ENCODE peak calls at places on chromosomes 4 and X, in seven cellular contexts. One of them, this sample, is unnamed.

GRCh38 chr4:182600093-182600492 is 317.1 kb downstream of the DCTD start:
- DNase-seq in suprapubic skin: no peak
- DNase-seq in body of pancreas: no peak
- DNase-seq in SK-N-SH: peak; percentile 68
- DNase-seq in GM23248: no peak
- DNase-seq in right lobe of liver: no peak
- DNase-seq in cardiac fibroblast: no peak
- DNase-seq in this sample: no peak

GRCh38 chr4:100189820-100190642 is at the start of gene DDIT4L:
- DNase-seq in suprapubic skin: peak; percentile 86
- DNase-seq in body of pancreas: peak; percentile 63
- DNase-seq in SK-N-SH: peak; percentile 72
- DNase-seq in GM23248: peak; percentile 74
- DNase-seq in right lobe of liver: peak; percentile 53
- DNase-seq in cardiac fibroblast: peak; percentile 54
- DNase-seq in this sample: no peak

GRCh38 chr4:123783091-123783765 is 386.6 kb downstream of the SPRY1 start:
- DNase-seq in suprapubic skin: no peak
- DNase-seq in body of pancreas: no peak
- DNase-seq in SK-N-SH: no peak
- DNase-seq in GM23248: peak; percentile 64
- DNase-seq in right lobe of liver: no peak
- DNase-seq in cardiac fibroblast: peak; percentile 49
- DNase-seq in this sample: no peak

GRCh38 chrX:24100713-24101112 is 46.0 kb downstream of the EIF2S3 start:
- DNase-seq in suprapubic skin: no peak
- DNase-seq in body of pancreas: no peak
- DNase-seq in SK-N-SH: no peak
- DNase-seq in GM23248: peak; percentile 60
- DNase-seq in right lobe of liver: no peak
- DNase-seq in cardiac fibroblast: peak; percentile 30
- DNase-seq in this sample: no peak

GRCh38 chr4:128220286-128221235 is 67.1 kb downstream of the PGRMC2 start:
- DNase-seq in suprapubic skin: no peak
- DNase-seq in body of pancreas: no peak
- DNase-seq in SK-N-SH: peak; percentile 36
- DNase-seq in GM23248: peak; percentile 77
- DNase-seq in right lobe of liver: no peak
- DNase-seq in cardiac fibroblast: peak; percentile 68
- DNase-seq in this sample: peak; percentile 19

GRCh38 chr4:153471691-153472080 is 5.5 kb downstream of the TMEM131L start:
- DNase-seq in suprapubic skin: no peak
- DNase-seq in body of pancreas: peak; percentile 30
- DNase-seq in SK-N-SH: no peak
- DNase-seq in GM23248: no peak
- DNase-seq in right lobe of liver: no peak
- DNase-seq in cardiac fibroblast: no peak
- DNase-seq in this sample: no peak

GRCh38 chrX:107773206-107773605 is 2.4 kb downstream of the TSC22D3 start:
- DNase-seq in suprapubic skin: no peak
- DNase-seq in body of pancreas: peak; percentile 51
- DNase-seq in SK-N-SH: no peak
- DNase-seq in GM23248: no peak
- DNase-seq in right lobe of liver: no peak
- DNase-seq in cardiac fibroblast: no peak
- DNase-seq in this sample: no peak

GRCh38 chr4:122762520-122762919 is 30.0 kb downstream of the BBS12 start:
- DNase-seq in suprapubic skin: no peak
- DNase-seq in body of pancreas: no peak
- DNase-seq in SK-N-SH: no peak
- DNase-seq in GM23248: no peak
- DNase-seq in right lobe of liver: no peak
- DNase-seq in cardiac fibroblast: no peak
- DNase-seq in this sample: no peak

GRCh38 chr4:81982846-81983540 is 390.8 kb downstream of the HNRNPD start:
- DNase-seq in suprapubic skin: no peak
- DNase-seq in body of pancreas: no peak
- DNase-seq in SK-N-SH: no peak
- DNase-seq in GM23248: no peak
- DNase-seq in right lobe of liver: no peak
- DNase-seq in cardiac fibroblast: no peak
- DNase-seq in this sample: no peak

GRCh38 chr4:180057198-180057821 is 2185.9 kb upstream of the TENM3 start:
- DNase-seq in suprapubic skin: no peak
- DNase-seq in body of pancreas: peak; percentile 9
- DNase-seq in SK-N-SH: peak; percentile 18
- DNase-seq in GM23248: peak; percentile 1
- DNase-seq in right lobe of liver: no peak
- DNase-seq in cardiac fibroblast: no peak
- DNase-seq in this sample: no peak

GRCh38 chr4:42396361-42397255 is 680 bp upstream of the SHISA3 start:
- DNase-seq in suprapubic skin: no peak
- DNase-seq in body of pancreas: no peak
- DNase-seq in SK-N-SH: no peak
- DNase-seq in GM23248: peak; percentile 10
- DNase-seq in right lobe of liver: no peak
- DNase-seq in cardiac fibroblast: no peak
- DNase-seq in this sample: no peak

GRCh38 chr4:28463184-28463690 is 1602.6 kb downstream of the STIM2 start:
- DNase-seq in suprapubic skin: no peak
- DNase-seq in body of pancreas: no peak
- DNase-seq in SK-N-SH: no peak
- DNase-seq in GM23248: no peak
- DNase-seq in right lobe of liver: no peak
- DNase-seq in cardiac fibroblast: peak; percentile 4
- DNase-seq in this sample: no peak

GRCh38 chrX:30530591-30530990 is 47.0 kb downstream of the TASL start:
- DNase-seq in suprapubic skin: no peak
- DNase-seq in body of pancreas: no peak
- DNase-seq in SK-N-SH: no peak
- DNase-seq in GM23248: peak; percentile 76
- DNase-seq in right lobe of liver: no peak
- DNase-seq in cardiac fibroblast: peak; percentile 29
- DNase-seq in this sample: no peak

GRCh38 chr4:174933083-174933482 is 14.9 kb downstream of the ADAM29 start:
- DNase-seq in suprapubic skin: no peak
- DNase-seq in body of pancreas: no peak
- DNase-seq in SK-N-SH: no peak
- DNase-seq in GM23248: no peak
- DNase-seq in right lobe of liver: no peak
- DNase-seq in cardiac fibroblast: no peak
- DNase-seq in this sample: no peak

GRCh38 chrX:65451663-65452062 is 82.9 kb downstream of the LAS1L start:
- DNase-seq in suprapubic skin: no peak
- DNase-seq in body of pancreas: peak; percentile 19
- DNase-seq in SK-N-SH: peak; percentile 9
- DNase-seq in GM23248: peak; percentile 50
- DNase-seq in right lobe of liver: no peak
- DNase-seq in cardiac fibroblast: peak; percentile 18
- DNase-seq in this sample: no peak

GRCh38 chr4:82515705-82516104 is 46.1 kb downstream of the TMEM150C start:
- DNase-seq in suprapubic skin: no peak
- DNase-seq in body of pancreas: peak; percentile 58
- DNase-seq in SK-N-SH: no peak
- DNase-seq in GM23248: peak; percentile 78
- DNase-seq in right lobe of liver: peak; percentile 74
- DNase-seq in cardiac fibroblast: peak; percentile 95
- DNase-seq in this sample: peak; percentile 51

GRCh38 chr4:14513471-14513870 is 488.8 kb upstream of the CPEB2 start:
- DNase-seq in suprapubic skin: no peak
- DNase-seq in body of pancreas: no peak
- DNase-seq in SK-N-SH: no peak
- DNase-seq in GM23248: no peak
- DNase-seq in right lobe of liver: no peak
- DNase-seq in cardiac fibroblast: peak; percentile 11
- DNase-seq in this sample: no peak

GRCh38 chr4:3775576-3775975 is 9.4 kb downstream of the ADRA2C start:
- DNase-seq in suprapubic skin: no peak
- DNase-seq in body of pancreas: no peak
- DNase-seq in SK-N-SH: no peak
- DNase-seq in GM23248: no peak
- DNase-seq in right lobe of liver: no peak
- DNase-seq in cardiac fibroblast: no peak
- DNase-seq in this sample: no peak

GRCh38 chr4:109648266-109648996 is 54.8 kb downstream of the CASP6 start:
- DNase-seq in suprapubic skin: no peak
- DNase-seq in body of pancreas: no peak
- DNase-seq in SK-N-SH: peak; percentile 11
- DNase-seq in GM23248: no peak
- DNase-seq in right lobe of liver: no peak
- DNase-seq in cardiac fibroblast: no peak
- DNase-seq in this sample: no peak

GRCh38 chrX:46574337-46574940 is 874 bp downstream of the CHST7 start:
- DNase-seq in suprapubic skin: no peak
- DNase-seq in body of pancreas: peak; percentile 12
- DNase-seq in SK-N-SH: peak; percentile 51
- DNase-seq in GM23248: peak; percentile 44
- DNase-seq in right lobe of liver: no peak
- DNase-seq in cardiac fibroblast: peak; percentile 15
- DNase-seq in this sample: no peak

GRCh38 chr4:168028970-168029610 is 63.2 kb upstream of the ANXA10 start:
- DNase-seq in suprapubic skin: no peak
- DNase-seq in body of pancreas: no peak
- DNase-seq in SK-N-SH: no peak
- DNase-seq in GM23248: peak; percentile 34
- DNase-seq in right lobe of liver: no peak
- DNase-seq in cardiac fibroblast: no peak
- DNase-seq in this sample: peak; percentile 57

GRCh38 chr4:3613980-3614730 is 81.9 kb upstream of the LRPAP1 start:
- DNase-seq in suprapubic skin: no peak
- DNase-seq in body of pancreas: peak; percentile 60
- DNase-seq in SK-N-SH: peak; percentile 86
- DNase-seq in GM23248: peak; percentile 29
- DNase-seq in right lobe of liver: no peak
- DNase-seq in cardiac fibroblast: peak; percentile 11
- DNase-seq in this sample: peak; percentile 47

GRCh38 chrX:108299704-108300103 is 138.5 kb downstream of the COL4A6 start:
- DNase-seq in suprapubic skin: no peak
- DNase-seq in body of pancreas: no peak
- DNase-seq in SK-N-SH: no peak
- DNase-seq in GM23248: no peak
- DNase-seq in right lobe of liver: no peak
- DNase-seq in cardiac fibroblast: no peak
- DNase-seq in this sample: no peak

GRCh38 chr4:47531241-47531953 is 46.3 kb downstream of the ATP10D start:
- DNase-seq in suprapubic skin: no peak
- DNase-seq in body of pancreas: peak; percentile 14
- DNase-seq in SK-N-SH: no peak
- DNase-seq in GM23248: peak; percentile 83
- DNase-seq in right lobe of liver: no peak
- DNase-seq in cardiac fibroblast: peak; percentile 77
- DNase-seq in this sample: no peak

GRCh38 chrX:139058831-139059495 is 347.4 kb upstream of the FGF13 start:
- DNase-seq in suprapubic skin: no peak
- DNase-seq in body of pancreas: no peak
- DNase-seq in SK-N-SH: no peak
- DNase-seq in GM23248: peak; percentile 51
- DNase-seq in right lobe of liver: no peak
- DNase-seq in cardiac fibroblast: no peak
- DNase-seq in this sample: no peak

GRCh38 chr4:131388277-131388676 is 1760.8 kb upstream of the PCDH10 start:
- DNase-seq in suprapubic skin: no peak
- DNase-seq in body of pancreas: no peak
- DNase-seq in SK-N-SH: no peak
- DNase-seq in GM23248: no peak
- DNase-seq in right lobe of liver: no peak
- DNase-seq in cardiac fibroblast: no peak
- DNase-seq in this sample: no peak

GRCh38 chr4:150782921-150783320 is 201.0 kb downstream of the MAB21L2 start:
- DNase-seq in suprapubic skin: no peak
- DNase-seq in body of pancreas: no peak
- DNase-seq in SK-N-SH: no peak
- DNase-seq in GM23248: no peak
- DNase-seq in right lobe of liver: no peak
- DNase-seq in cardiac fibroblast: peak; percentile 21
- DNase-seq in this sample: peak; percentile 59

GRCh38 chr4:82513382-82513781 is 48.4 kb downstream of the TMEM150C start:
- DNase-seq in suprapubic skin: no peak
- DNase-seq in body of pancreas: no peak
- DNase-seq in SK-N-SH: no peak
- DNase-seq in GM23248: no peak
- DNase-seq in right lobe of liver: no peak
- DNase-seq in cardiac fibroblast: no peak
- DNase-seq in this sample: no peak

DNA sequence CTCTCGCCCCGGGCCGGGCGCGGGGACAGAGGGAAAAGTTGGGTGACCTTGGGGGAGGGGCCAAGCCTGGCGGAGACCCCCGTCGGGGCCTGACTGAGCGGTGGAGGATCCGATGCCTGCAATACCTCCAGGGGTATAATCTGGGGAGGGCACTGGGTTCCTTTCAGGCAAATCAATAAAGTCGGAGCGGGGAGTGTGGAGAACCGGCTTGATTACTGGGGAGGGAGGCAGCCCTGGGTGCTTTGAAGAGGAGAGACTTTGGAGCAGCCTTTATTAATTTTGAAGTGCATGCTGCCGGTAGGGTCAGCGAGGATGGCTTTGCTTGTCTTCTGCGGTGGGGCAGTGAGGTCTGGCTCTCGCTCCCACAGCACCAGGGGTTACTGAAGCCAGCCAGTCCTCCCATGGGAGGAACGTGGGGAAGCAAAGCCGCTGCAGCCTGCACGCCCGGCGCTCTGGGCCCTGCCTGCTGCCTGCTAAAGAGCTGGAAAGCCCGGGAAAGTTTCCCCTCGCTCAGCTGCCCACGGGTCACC is 396 bp upstream of the LGI2 start:
- DNase-seq in suprapubic skin: no peak
- DNase-seq in body of pancreas: peak; percentile 41
- DNase-seq in SK-N-SH: peak; percentile 56
- DNase-seq in GM23248: peak; percentile 46
- DNase-seq in right lobe of liver: no peak
- DNase-seq in cardiac fibroblast: peak; percentile 30
- DNase-seq in this sample: no peak
- H3K4me3 ChIP-seq in suprapubic skin: peak overlapping the region; percentile 64
- H3K4me3 ChIP-seq in body of pancreas: no peak overlapping the region
- H3K4me3 ChIP-seq in SK-N-SH: peak overlapping the region; percentile 33
- H3K4me3 ChIP-seq in GM23248: peak overlapping the region; percentile 58
- H3K4me3 ChIP-seq in right lobe of liver: peak overlapping the region; percentile 44
- H3K4me3 ChIP-seq in cardiac fibroblast: peak overlapping the region; percentile 26
- H3K4me3 ChIP-seq in this sample: peak overlapping the region; percentile 31

GRCh38 chr4:184477201-184477999 is 3.0 kb upstream of the IRF2 start:
- DNase-seq in suprapubic skin: no peak
- DNase-seq in body of pancreas: no peak
- DNase-seq in SK-N-SH: no peak
- DNase-seq in GM23248: no peak
- DNase-seq in right lobe of liver: no peak
- DNase-seq in cardiac fibroblast: no peak
- DNase-seq in this sample: no peak
- H3K4me3 ChIP-seq in suprapubic skin: no peak overlapping the region
- H3K4me3 ChIP-seq in body of pancreas: no peak overlapping the region
- H3K4me3 ChIP-seq in SK-N-SH: no peak overlapping the region
- H3K4me3 ChIP-seq in GM23248: no peak overlapping the region
- H3K4me3 ChIP-seq in right lobe of liver: no peak overlapping the region
- H3K4me3 ChIP-seq in cardiac fibroblast: no peak overlapping the region
- H3K4me3 ChIP-seq in this sample: no peak overlapping the region

GRCh38 chrX:71053217-71053621 is 14.9 kb downstream of the SNX12 start:
- DNase-seq in suprapubic skin: no peak
- DNase-seq in body of pancreas: peak; percentile 20
- DNase-seq in SK-N-SH: no peak
- DNase-seq in GM23248: no peak
- DNase-seq in right lobe of liver: no peak
- DNase-seq in cardiac fibroblast: peak; percentile 69
- DNase-seq in this sample: no peak
- H3K4me3 ChIP-seq in suprapubic skin: no peak overlapping the region
- H3K4me3 ChIP-seq in body of pancreas: no peak overlapping the region
- H3K4me3 ChIP-seq in SK-N-SH: no peak overlapping the region
- H3K4me3 ChIP-seq in GM23248: no peak overlapping the region
- H3K4me3 ChIP-seq in right lobe of liver: no peak overlapping the region
- H3K4me3 ChIP-seq in cardiac fibroblast: peak overlapping the region; percentile 17
- H3K4me3 ChIP-seq in this sample: no peak overlapping the region

GRCh38 chr4:72701987-72702819 is 133.2 kb upstream of the ADAMTS3 start:
- DNase-seq in suprapubic skin: no peak
- DNase-seq in body of pancreas: peak; percentile 54
- DNase-seq in SK-N-SH: peak; percentile 34
- DNase-seq in GM23248: peak; percentile 73
- DNase-seq in right lobe of liver: no peak
- DNase-seq in cardiac fibroblast: peak; percentile 72
- DNase-seq in this sample: peak; percentile 22
- H3K4me3 ChIP-seq in suprapubic skin: peak overlapping the region; percentile 36
- H3K4me3 ChIP-seq in body of pancreas: no peak overlapping the region
- H3K4me3 ChIP-seq in SK-N-SH: peak overlapping the region; percentile 53
- H3K4me3 ChIP-seq in GM23248: peak overlapping the region; percentile 87
- H3K4me3 ChIP-seq in right lobe of liver: peak overlapping the region; percentile 52
- H3K4me3 ChIP-seq in cardiac fibroblast: peak overlapping the region; percentile 25
- H3K4me3 ChIP-seq in this sample: peak overlapping the region; percentile 52